ENCODE peak calls at places on chromosome 21, in five cellular contexts. G, S, P, Z and E are unnamed samples.
A peak's percentile ranks its signal among the peaks of the same experiment; 100 is the strongest.

GRCh38 chr21:36698160-36699025 is 522 bp upstream of the SIM2 start:
- DNase-seq in G (no peak), S (no peak), P (peak; percentile 38), Z (no peak), E (no peak)

GRCh38 chr21:41973861-41974751 is 20.3 kb upstream of the C2CD2 start:
- DNase-seq in G (no peak), S (no peak), P (no peak), Z (no peak), E (no peak)

GRCh38 chr21:45248301-45248892 is 39.3 kb downstream of the POFUT2 start:
- DNase-seq in G (no peak), S (no peak), P (no peak), Z (no peak), E (no peak)

GRCh38 chr21:42524341-42525227 is 10.9 kb downstream of the SLC37A1 start:
- DNase-seq in G (peak; percentile 93), S (no peak), P (peak; percentile 54), Z (no peak), E (no peak)

GRCh38 chr21:40120944-40121575 is 253.8 kb downstream of the PCP4 start:
- DNase-seq in G (no peak), S (no peak), P (peak; percentile 8), Z (no peak), E (no peak)

GRCh38 chr21:19547951-19548635 is 1144.5 kb upstream of the TMPRSS15 start:
- DNase-seq in G (no peak), S (peak; percentile 10), P (no peak), Z (no peak), E (no peak)

GRCh38 chr21:40210251-40210650 is 343.0 kb downstream of the PCP4 start:
- DNase-seq in G (no peak), S (no peak), P (no peak), Z (no peak), E (no peak)

GRCh38 chr21:16072692-16073091 is 342.9 kb downstream of the USP25 start:
- DNase-seq in G (no peak), S (no peak), P (peak; percentile 89), Z (no peak), E (no peak)

GRCh38 chr21:29873908-29874307 is 65.9 kb downstream of the GRIK1 start:
- DNase-seq in G (no peak), S (no peak), P (no peak), Z (no peak), E (no peak)

GRCh38 chr21:26715878-26716506 is 129.2 kb downstream of the ADAMTS1 start:
- DNase-seq in G (peak; percentile 44), S (peak; percentile 16), P (peak; percentile 51), Z (no peak), E (no peak)

GRCh38 chr21:46188226-46189212 is 4.3 kb upstream of the SPATC1L start:
- DNase-seq in G (no peak), S (no peak), P (peak; percentile 67), Z (no peak), E (no peak)

GRCh38 chr21:32331444-32332305 is 33.0 kb downstream of the MRAP start:
- DNase-seq in G (no peak), S (no peak), P (no peak), Z (no peak), E (no peak)

GRCh38 chr21:38834725-38835124 is 29.0 kb downstream of the ETS2 start:
- DNase-seq in G (no peak), S (no peak), P (no peak), Z (no peak), E (no peak)